ENCODE peak calls at places on chromosomes 3 and 15, in seven cellular contexts. I is cardiac muscle cell, S is endodermal cell, Z is HFF-Myc, V is WTC11, K is neural progenitor cell, A is Peyer's patch. W is an unnamed sample.

GRCh38 chr15:60758961-60759729 is 280.2 kb upstream of the ICE2 start:
- DNase-seq in I (no peak), S (no peak), Z (no peak), V (no peak), K (no peak), A (no peak), W (no peak)

GRCh38 chr3:173911446-173911845 is 513.9 kb downstream of the NLGN1 start:
- DNase-seq in I (peak), S (no peak), Z (no peak), V (no peak), K (no peak), A (no peak), W (no peak)

GRCh38 chr3:126746395-126747177 is 42.5 kb downstream of the CHCHD6 start:
- DNase-seq in I (peak), S (peak), Z (peak), V (no peak), K (no peak), A (no peak), W (peak)

GRCh38 chr3:30314757-30315156 is 291.6 kb upstream of the TGFBR2 start:
- DNase-seq in I (no peak), S (no peak), Z (no peak), V (no peak), K (no peak), A (no peak), W (no peak)

GRCh38 chr15:58086479-58086878 is 21.0 kb upstream of the ALDH1A2 start:
- DNase-seq in I (no peak), S (no peak), Z (no peak), V (no peak), K (no peak), A (no peak), W (no peak)

GRCh38 chr3:4492240-4493007 is 724 bp upstream of the ITPR1 start:
- DNase-seq in I (peak), S (peak), Z (peak), V (peak), K (peak), A (peak), W (peak)

GRCh38 chr3:13197281-13197680 is 124.1 kb upstream of the IQSEC1 start:
- DNase-seq in I (peak), S (no peak), Z (no peak), V (no peak), K (no peak), A (no peak), W (no peak)

GRCh38 chr15:32870240-32871033 is 152.6 kb downstream of the GREM1 start:
- DNase-seq in I (no peak), S (no peak), Z (peak), V (no peak), K (no peak), A (peak), W (no peak)

GRCh38 chr3:16064660-16065414 is 109.6 kb upstream of the GALNT15 start:
- DNase-seq in I (no peak), S (no peak), Z (peak), V (no peak), K (no peak), A (peak), W (peak)

DNA sequence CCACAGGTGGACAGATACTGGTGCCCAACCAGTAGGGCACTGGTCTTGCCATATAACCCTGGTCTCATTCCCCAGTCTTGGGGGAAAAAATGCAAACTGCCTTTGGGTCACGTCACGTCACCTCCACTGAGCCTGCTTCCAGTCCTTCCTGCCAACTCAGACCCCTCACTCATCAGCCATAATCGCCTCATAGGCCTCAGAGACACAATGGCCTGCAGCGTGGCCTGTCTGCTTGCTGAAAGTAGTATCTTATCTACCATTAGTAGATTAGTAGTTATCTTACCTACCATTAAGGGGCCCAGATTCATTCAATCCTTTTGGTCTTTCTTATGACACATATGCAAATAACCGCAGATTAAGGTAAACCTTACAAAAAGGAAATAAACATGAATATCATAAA is 93.8 kb downstream of the FAM174B start:
- DNase-seq in I (no peak), S (peak), Z (no peak), V (no peak), K (no peak), A (no peak), W (no peak)
- TF ChIP-seq CTCF in I (no peak), S (no peak), Z (no peak), V (no peak), K (no peak), A (no peak), W (no peak)

GRCh38 chr3:176814252-176814651 is 383.0 kb downstream of the TBL1XR1 start:
- DNase-seq in I (peak), S (peak), Z (peak), V (peak), K (peak), A (no peak), W (peak)
- TF ChIP-seq CTCF in I (peak), S (peak), Z (peak), V (peak), K (peak), A (peak), W (peak)

GRCh38 chr15:51688863-51689262 is 7.6 kb downstream of the SCG3 start:
- DNase-seq in I (no peak), S (no peak), Z (no peak), V (no peak), K (no peak), A (no peak), W (no peak)
- TF ChIP-seq CTCF in I (peak), S (peak), Z (peak), V (no peak), K (no peak), A (peak), W (no peak)

GRCh38 chr3:101195951-101196713 is 124.2 kb downstream of the IMPG2 start:
- DNase-seq in I (peak), S (no peak), Z (no peak), V (no peak), K (peak), A (no peak), W (no peak)
- TF ChIP-seq CTCF in I (peak), S (peak), Z (peak), V (no peak), K (peak), A (peak), W (peak)

GRCh38 chr3:14899993-14900618 is 47.3 kb upstream of the NR2C2 start:
- DNase-seq in I (no peak), S (peak), Z (no peak), V (peak), K (no peak), A (no peak), W (no peak)
- TF ChIP-seq CTCF in I (no peak), S (peak), Z (no peak), V (no peak), K (no peak), A (peak), W (no peak)

GRCh38 chr3:197753263-197753662 is 3.6 kb downstream of the FYTTD1 start:
- DNase-seq in I (no peak), S (no peak), Z (no peak), V (no peak), K (no peak), A (no peak), W (no peak)
- TF ChIP-seq CTCF in I (no peak), S (peak), Z (no peak), V (no peak), K (no peak), A (no peak), W (peak)

DNA sequence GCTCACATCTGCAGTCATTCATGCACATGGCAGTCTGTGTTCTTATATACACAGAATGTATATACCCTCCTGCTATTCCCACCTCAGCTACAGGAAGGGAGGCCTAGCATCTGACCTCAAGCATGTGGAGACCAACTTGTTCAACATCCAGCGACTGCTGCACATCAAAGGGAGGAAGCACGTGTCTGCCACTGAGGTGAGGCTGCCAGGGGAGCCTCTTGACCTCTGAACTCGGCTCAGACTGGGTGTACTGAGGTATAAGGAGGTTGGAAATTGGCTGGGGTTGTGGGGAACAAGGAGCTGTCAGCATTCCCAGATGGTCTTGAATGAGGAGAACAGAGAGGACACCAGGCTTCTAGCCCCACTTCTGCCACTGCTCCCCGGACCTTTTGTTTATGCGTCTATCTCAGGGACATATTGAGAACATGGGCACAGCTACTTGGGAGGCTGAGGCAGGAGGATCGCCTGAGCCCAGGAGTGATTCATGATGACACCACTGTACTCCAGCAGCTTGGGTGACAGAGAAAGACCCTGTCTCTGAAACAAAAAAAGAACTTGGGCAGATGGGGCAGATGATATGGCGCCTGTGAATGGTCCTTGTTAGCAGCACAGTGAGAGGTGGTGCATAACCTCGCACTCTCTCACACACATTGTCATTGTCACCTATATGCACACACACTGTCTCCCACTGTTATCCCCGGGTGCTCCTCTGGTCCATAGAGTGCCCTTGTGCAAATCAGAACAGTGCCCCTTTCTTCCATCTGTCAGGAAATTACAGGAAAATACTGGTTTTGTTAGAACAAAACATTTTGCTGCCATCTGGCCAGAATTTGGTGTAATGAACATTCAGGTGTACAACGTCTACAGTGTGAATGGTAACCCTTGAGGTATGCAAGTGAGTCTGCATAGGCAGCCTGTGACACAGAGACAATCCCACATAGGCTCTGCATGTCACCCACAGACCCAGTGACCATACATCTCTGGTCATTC is 5.4 kb downstream of the VILL start:
- DNase-seq in I (no peak), S (peak), Z (no peak), V (peak), K (no peak), A (no peak), W (no peak)
- TF ChIP-seq CTCF in I (no peak), S (no peak), Z (no peak), V (no peak), K (no peak), A (no peak), W (peak)

DNA sequence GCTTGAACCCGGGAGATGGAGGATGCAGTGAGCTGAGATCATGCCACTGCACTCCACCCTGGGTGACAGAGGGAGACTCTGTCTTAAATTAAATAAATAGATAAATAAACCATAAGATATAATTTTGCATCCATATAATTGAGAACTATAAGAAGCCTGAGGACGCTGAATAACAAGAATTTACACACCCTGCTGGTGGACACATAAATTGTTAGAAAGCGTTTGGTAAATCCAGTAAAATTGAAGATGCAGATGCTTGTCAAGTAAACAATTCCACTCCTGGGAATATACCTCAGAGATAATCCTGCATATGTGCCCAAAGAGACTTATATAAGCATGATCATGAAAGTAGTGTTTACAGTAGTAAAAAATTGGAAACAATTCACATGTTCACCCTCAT is 41.7 kb downstream of the TTC23 start:
- DNase-seq in I (no peak), S (no peak), Z (no peak), V (no peak), K (no peak), A (no peak), W (no peak)
- TF ChIP-seq CTCF in I (no peak), S (peak), Z (no peak), V (no peak), K (no peak), A (no peak), W (no peak)

GRCh38 chr3:185822221-185822956 is 2.5 kb downstream of the IGF2BP2 start:
- DNase-seq in I (no peak), S (no peak), Z (no peak), V (no peak), K (no peak), A (no peak), W (no peak)

GRCh38 chr3:185824051-185824466 is 783 bp downstream of the IGF2BP2 start:
- DNase-seq in I (peak), S (peak), Z (no peak), V (peak), K (peak), A (no peak), W (peak)

GRCh38 chr3:185822957-185823279 is 1.9 kb downstream of the IGF2BP2 start:
- DNase-seq in I (no peak), S (no peak), Z (no peak), V (no peak), K (no peak), A (no peak), W (no peak)

GRCh38 chr3:185824467-185825378 is at the start of gene IGF2BP2:
- DNase-seq in I (peak), S (peak), Z (no peak), V (peak), K (peak), A (no peak), W (peak)

GRCh38 chr3:185823280-185824044 is 1.4 kb downstream of the IGF2BP2 start:
- DNase-seq in I (peak), S (peak), Z (no peak), V (peak), K (peak), A (no peak), W (peak)
- TF ChIP-seq CTCF in I (peak), S (peak), Z (no peak), V (no peak), K (peak), A (no peak), W (no peak)

GRCh38 chr3:159872374-159873109 is 116.1 kb upstream of the IL12A start:
- DNase-seq in I (no peak), S (no peak), Z (peak), V (no peak), K (no peak), A (no peak), W (no peak)
- TF ChIP-seq CTCF in I (peak), S (no peak), Z (peak), V (no peak), K (no peak), A (no peak), W (no peak)